ENCODE peak calls at places on chromosomes 12 and 14, in six cellular contexts. L, J, I, D, X and R are unnamed samples. For H3K9me3, the result is how much of the 10 kb centered on the place peaks cover.

GRCh38 chr14:61537567-61538463 is 157.5 kb upstream of the HIF1A start:
- DNase-seq in L (peak), I (no peak), X (no peak), J (peak), D (no peak), R (no peak)

GRCh38 chr12:96219700-96220206 is 25.6 kb downstream of the ELK3 start:
- DNase-seq in L (peak), J (no peak), D (peak), I (peak), X (no peak), R (peak)

GRCh38 chr12:89208661-89209096 is 143.6 kb downstream of the DUSP6 start:
- DNase-seq in I (no peak), D (no peak), X (no peak), J (no peak), L (peak), R (no peak)

GRCh38 chr14:74647834-74648361 is 35.9 kb upstream of the LTBP2 start:
- DNase-seq in I (no peak), L (no peak), J (peak), X (no peak), D (no peak), R (no peak)

GRCh38 chr14:72928872-72929271 is 2.6 kb downstream of the DCAF4 start:
- DNase-seq in L (no peak), D (no peak), I (no peak), J (no peak), X (no peak), R (no peak)

GRCh38 chr12:1576410-1577240 is 17.8 kb downstream of the FBXL14 start:
- DNase-seq in L (peak), D (no peak), I (no peak), X (peak), J (peak), R (no peak)

GRCh38 chr12:71216725-71217579 is 59.2 kb upstream of the TSPAN8 start:
- DNase-seq in J (peak), X (no peak), I (no peak), D (no peak), L (peak), R (no peak)

GRCh38 chr14:98622208-98623051 is 649.6 kb downstream of the BCL11B start:
- DNase-seq in X (no peak), I (no peak), J (no peak), L (no peak), D (no peak), R (no peak)

GRCh38 chr12:132638541-132639408 is 20.2 kb downstream of the P2RX2 start:
- DNase-seq in I (no peak), L (peak), X (peak), D (no peak), J (peak), R (no peak)

GRCh38 chr14:71165650-71166049 is 258.4 kb downstream of the PCNX1 start:
- DNase-seq in I (no peak), D (no peak), J (no peak), L (no peak), X (no peak), R (no peak)

GRCh38 chr12:6430124-6430989 is 14.4 kb upstream of the CD27 start:
- DNase-seq in J (peak), D (peak), I (no peak), L (peak), X (peak), R (peak)

GRCh38 chr14:69354383-69355154 is 43.5 kb downstream of the ERH start:
- DNase-seq in D (no peak), I (no peak), X (no peak), L (peak), J (no peak), R (no peak)

GRCh38 chr12:56385873-56386272 is 23.2 kb upstream of the APOF start:
- DNase-seq in D (no peak), J (peak), X (no peak), I (no peak), L (no peak), R (no peak)

GRCh38 chr14:23620177-23620702 is 15.9 kb upstream of the DHRS2 start:
- DNase-seq in D (no peak), J (no peak), X (no peak), I (no peak), L (no peak), R (no peak)

GRCh38 chr12:124143726-124144125 is 151.2 kb upstream of the RFLNA start:
- DNase-seq in I (no peak), X (no peak), L (no peak), D (no peak), J (no peak), R (no peak)

GRCh38 chr12:132337557-132337956 is 8.2 kb upstream of the GALNT9 start:
- DNase-seq in J (no peak), X (no peak), D (no peak), I (no peak), L (no peak), R (no peak)

GRCh38 chr14:37466623-37467088 is 128.4 kb downstream of the FOXA1 start:
- DNase-seq in X (no peak), D (no peak), J (peak), L (peak), I (no peak), R (no peak)

GRCh38 chr12:32734952-32735351 is 20.7 kb downstream of the YARS2 start:
- DNase-seq in J (no peak), I (no peak), X (no peak), D (no peak), L (no peak), R (no peak)

GRCh38 chr14:99727096-99727870 is 43.2 kb downstream of the CYP46A1 start:
- DNase-seq in D (peak), L (no peak), X (peak), J (peak), I (no peak), R (peak)

GRCh38 chr12:108801736-108802665 is 55.4 kb downstream of the SSH1 start:
- DNase-seq in L (peak), X (peak), J (no peak), I (no peak), D (no peak), R (no peak)

GRCh38 chr12:102642199-102642598 is 161.8 kb upstream of the IGF1 start:
- DNase-seq in I (no peak), X (no peak), J (no peak), D (no peak), L (peak), R (no peak)

GRCh38 chr12:105935981-105936380 is 202.8 kb downstream of the NUAK1 start:
- DNase-seq in L (peak), D (no peak), I (no peak), J (no peak), X (no peak), R (no peak)

GRCh38 chr12:65319680-65320193 is 41.3 kb downstream of the MSRB3 start:
- DNase-seq in L (no peak), J (no peak), X (no peak), I (no peak), D (no peak), R (no peak)

GRCh38 chr12:117968826-117969659 is at the start of gene KSR2:
- DNase-seq in I (no peak), L (no peak), X (no peak), D (peak), J (peak), R (peak)

GRCh38 chr12:71541583-71541982 is 102.0 kb downstream of the LGR5 start:
- DNase-seq in X (no peak), D (no peak), J (no peak), L (no peak), I (no peak), R (no peak)

GRCh38 chr14:106308839-106309389 is 782.5 kb downstream of the TMEM121 start:
- DNase-seq in J (peak), D (peak), I (no peak), X (no peak), L (no peak), R (peak)

GRCh38 chr12:11863988-11864387 is 206.8 kb upstream of the BCL2L14 start:
- DNase-seq in D (no peak), I (no peak), X (no peak), J (no peak), L (no peak), R (no peak)

GRCh38 chr12:85036241-85036707 is at the start of the genes LRRIQ1 and TSPAN19:
- DNase-seq in L (peak), I (no peak), J (peak), D (peak), X (peak), R (peak)

GRCh38 chr14:105180598-105181528 is at the start of gene NUDT14:
- DNase-seq in I (peak), J (peak), X (peak), L (peak), D (peak), R (peak)

GRCh38 chr12:88501976-88502938 is 78.0 kb downstream of the KITLG start:
- DNase-seq in L (peak), I (no peak), J (no peak), X (no peak), D (no peak), R (no peak)

GRCh38 chr12:103799504-103800251 is 41.4 kb downstream of the NT5DC3 start:
- DNase-seq in X (no peak), L (peak), J (peak), I (no peak), D (no peak), R (no peak)

GRCh38 chr14:86761611-86762010 is 1231.4 kb downstream of the GALC start:
- DNase-seq in I (no peak), X (no peak), J (no peak), L (no peak), D (no peak), R (no peak)

GRCh38 chr12:98439471-98440164 is 75.8 kb upstream of the TMPO start:
- DNase-seq in L (peak), I (no peak), X (no peak), D (no peak), J (no peak), R (no peak)

GRCh38 chr14:88770736-88771135 is 22.0 kb downstream of the EML5 start:
- DNase-seq in D (no peak), I (no peak), J (no peak), X (no peak), L (no peak), R (no peak)

GRCh38 chr12:132347471-132347855 is 18.1 kb upstream of the GALNT9 start:
- DNase-seq in L (no peak), I (no peak), X (no peak), D (no peak), J (no peak), R (no peak)

GRCh38 chr14:88985654-88986053 is 161.2 kb downstream of the TTC8 start:
- DNase-seq in L (peak), J (no peak), I (no peak), D (no peak), X (no peak), R (no peak)

GRCh38 chr12:126337556-126337955 is 1272.3 kb downstream of the AACS start:
- DNase-seq in X (no peak), L (no peak), D (no peak), I (no peak), J (no peak), R (no peak)

GRCh38 chr14:60133487-60133886 is 31.7 kb downstream of the DHRS7 start:
- DNase-seq in X (no peak), I (no peak), L (no peak), J (no peak), D (no peak), R (no peak)

GRCh38 chr12:43277630-43278267 is 274.3 kb downstream of the ADAMTS20 start:
- DNase-seq in X (no peak), D (no peak), I (no peak), L (peak), J (no peak), R (no peak)

DNA sequence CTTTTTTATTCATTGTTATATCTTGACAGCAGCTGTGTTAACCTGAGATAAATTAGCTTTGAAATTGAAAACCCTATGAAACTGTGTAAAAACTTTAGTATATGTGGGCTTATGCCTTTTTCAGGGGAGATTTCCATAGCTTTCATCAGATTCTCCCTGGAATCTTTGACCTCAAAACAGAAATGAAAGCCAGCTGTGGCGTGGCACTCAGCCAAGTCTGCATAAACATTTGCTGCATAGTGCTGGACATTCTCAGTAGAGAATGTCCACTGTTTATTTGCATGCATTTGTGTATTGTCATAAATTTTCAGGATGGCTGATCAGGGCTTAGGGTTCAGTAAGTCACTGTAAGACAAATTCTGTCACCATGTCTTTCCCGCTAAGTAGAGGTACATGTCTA is 115.3 kb upstream of the NAP1L1 start:
- DNase-seq in I (no peak), L (peak), J (peak), X (no peak), D (no peak), R (no peak)
- H3K4me3 ChIP-seq in I (no peak), L (no peak), J (no peak), X (no peak), D (no peak), R (no peak)

DNA sequence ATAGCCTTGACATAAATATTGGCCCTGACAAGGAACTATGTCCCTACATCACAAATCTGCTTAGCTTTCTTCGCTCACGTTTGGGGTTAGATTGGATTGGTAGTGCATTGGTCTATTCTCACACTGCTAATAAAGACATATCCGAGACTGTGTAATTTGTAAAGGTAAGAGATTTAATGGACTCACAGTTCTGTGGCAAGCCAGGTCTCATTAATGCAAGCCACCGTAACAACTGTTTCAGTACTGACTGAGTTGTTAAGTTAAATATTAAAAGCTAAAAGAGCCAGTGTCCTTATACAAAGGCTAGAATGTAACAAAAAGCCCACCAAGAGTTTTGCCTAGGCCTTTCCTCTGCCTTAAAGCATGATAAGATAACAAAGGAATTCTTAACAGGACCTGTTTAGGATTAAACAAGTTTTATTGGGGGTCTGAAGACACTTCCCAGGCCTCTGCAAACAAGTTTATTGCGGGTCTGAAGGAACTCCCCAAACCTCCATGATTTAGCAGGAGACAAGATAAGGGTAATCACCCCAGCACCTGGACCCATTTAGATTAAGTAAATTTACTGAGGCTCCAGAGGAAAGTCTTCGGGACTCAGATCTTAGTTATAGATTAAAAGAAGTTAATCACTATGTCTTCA is 88.2 kb upstream of the PTGDR start:
- DNase-seq in D (no peak), I (no peak), L (no peak), J (no peak), X (no peak), R (no peak)
- H3K9me3 ChIP-seq in D (under half), I (under half), L (under half), J (under half), X (under half), R (under half)

DNA sequence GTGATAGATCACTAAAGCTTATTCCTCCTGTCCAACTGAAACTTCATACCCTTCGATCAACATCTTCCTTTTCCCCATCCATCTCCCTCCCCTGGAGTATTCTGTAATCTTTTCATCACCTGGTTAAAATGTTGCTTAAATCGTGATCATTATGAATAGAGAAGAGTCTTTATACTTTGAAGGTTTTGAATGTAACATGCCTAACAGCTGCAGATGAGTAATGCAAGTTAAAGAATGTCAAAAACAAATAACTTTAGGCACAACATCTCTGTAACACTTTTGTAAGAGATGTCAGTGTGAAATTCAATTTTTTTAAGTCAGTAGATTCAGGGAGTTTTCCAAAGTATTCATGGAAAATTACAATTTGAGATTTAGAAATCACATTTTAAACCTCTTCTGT is 25.0 kb downstream of the RXYLT1 start:
- DNase-seq in J (no peak), I (no peak), L (no peak), X (no peak), D (no peak), R (no peak)
- H3K4me3 ChIP-seq in J (no peak), I (no peak), L (no peak), X (no peak), D (no peak), R (no peak)

GRCh38 chr14:76742961-76743360 is 18.3 kb upstream of the VASH1 start:
- DNase-seq in L (no peak), D (no peak), I (no peak), X (no peak), J (no peak), R (no peak)
- H3K9me3 ChIP-seq in L (under half), D (under half), I (under half), X (under half), J (under half), R (under half)

GRCh38 chr12:53048780-53049401 is 974 bp upstream of the TNS2 start:
- DNase-seq in X (peak), I (no peak), L (peak), D (no peak), J (peak), R (peak)
- H3K4me3 ChIP-seq in X (peak), I (peak), L (no peak), D (peak), J (no peak), R (peak)

GRCh38 chr12:3869448-3869847 is 3.8 kb downstream of the PARP11 start:
- DNase-seq in I (no peak), X (no peak), L (no peak), D (no peak), J (no peak), R (no peak)
- H3K9me3 ChIP-seq in I (under half), X (under half), L (under half), D (under half), J (under half), R (under half)

GRCh38 chr14:51139221-51139681 is 44.3 kb upstream of the TRIM9 start:
- DNase-seq in J (no peak), L (no peak), X (no peak), D (no peak), I (no peak), R (no peak)
- H3K4me3 ChIP-seq in J (no peak), L (no peak), X (no peak), D (no peak), I (no peak), R (no peak)

DNA sequence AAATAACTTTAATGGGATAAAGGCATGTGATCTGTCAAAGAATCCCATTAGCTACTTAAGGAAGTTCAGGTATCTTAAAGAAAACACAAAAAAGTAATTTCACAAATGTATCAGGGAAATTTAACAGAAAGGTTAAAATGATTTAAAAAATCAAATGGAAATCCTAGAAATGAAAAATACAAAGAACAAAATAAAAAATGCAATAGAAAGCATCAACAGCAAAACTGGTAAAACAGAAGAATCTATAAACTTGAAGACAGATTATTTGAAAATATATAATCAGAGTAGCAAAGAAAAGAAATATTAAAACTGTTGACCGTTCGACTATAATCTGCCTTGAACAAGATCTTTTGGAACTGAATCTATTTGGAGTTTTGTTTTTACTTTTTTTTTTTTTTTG is 279.4 kb upstream of the SYT1 start:
- DNase-seq in I (no peak), L (no peak), X (no peak), J (no peak), D (no peak), R (no peak)
- H3K9me3 ChIP-seq in I (under half), L (under half), X (under half), J (under half), D (under half), R (under half)

DNA sequence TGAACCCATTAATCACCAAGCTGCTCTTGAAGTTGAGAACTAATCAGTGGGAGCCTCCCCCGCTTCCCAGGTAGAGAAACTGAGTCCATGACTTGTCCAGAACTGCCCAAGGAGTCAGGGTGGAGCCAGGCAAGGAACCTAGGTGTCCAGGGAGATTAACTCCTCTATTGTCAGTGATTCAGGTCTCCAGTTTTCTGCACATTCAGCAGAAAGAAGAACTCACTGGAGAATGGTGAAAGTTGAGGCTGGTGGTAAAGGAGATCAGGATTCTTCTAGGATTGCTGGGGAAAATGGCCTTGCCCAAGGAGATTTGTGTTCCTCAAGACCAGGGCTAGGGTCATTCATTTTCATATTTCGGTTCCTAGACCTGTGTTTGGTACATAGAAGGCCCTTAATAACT is 87.2 kb upstream of the CISTR start:
- DNase-seq in D (no peak), I (no peak), L (no peak), J (no peak), X (no peak), R (no peak)
- H3K4me3 ChIP-seq in D (no peak), I (no peak), L (no peak), J (no peak), X (no peak), R (no peak)